ENCODE peak calls at places on chromosomes 11 and 22, in five cellular contexts. One of them, this sample, is unnamed.

GRCh38 chr11:8080674-8081590 is at the start of gene TUB:
- DNase-seq in left ventricle myocardium inferior: no peak
- DNase-seq in NCI-H69: peak
- DNase-seq in testis: peak
- DNase-seq in activated CD4-positive, alpha-beta T cell treated with anti-CD3 and anti-CD28 coated beads, Interleukin-2, amount 50 U/mL, for 1 hour: no peak
- DNase-seq in this sample: no peak

GRCh38 chr22:19775496-19776325 is 15.1 kb downstream of the TBX1 start:
- DNase-seq in left ventricle myocardium inferior: peak
- DNase-seq in NCI-H69: no peak
- DNase-seq in testis: no peak
- DNase-seq in activated CD4-positive, alpha-beta T cell treated with anti-CD3 and anti-CD28 coated beads, Interleukin-2, amount 50 U/mL, for 1 hour: no peak
- DNase-seq in this sample: no peak

GRCh38 chr11:130001491-130002351 is 914 bp downstream of the PRDM10 start:
- DNase-seq in left ventricle myocardium inferior: peak
- DNase-seq in NCI-H69: peak
- DNase-seq in testis: peak
- DNase-seq in activated CD4-positive, alpha-beta T cell treated with anti-CD3 and anti-CD28 coated beads, Interleukin-2, amount 50 U/mL, for 1 hour: peak
- DNase-seq in this sample: peak

GRCh38 chr11:82936261-82936660 is 34.7 kb downstream of the DDIAS start:
- DNase-seq in left ventricle myocardium inferior: no peak
- DNase-seq in NCI-H69: no peak
- DNase-seq in testis: no peak
- DNase-seq in activated CD4-positive, alpha-beta T cell treated with anti-CD3 and anti-CD28 coated beads, Interleukin-2, amount 50 U/mL, for 1 hour: no peak
- DNase-seq in this sample: peak

GRCh38 chr11:126312903-126313460 is 9.1 kb downstream of the DCPS start:
- DNase-seq in left ventricle myocardium inferior: no peak
- DNase-seq in NCI-H69: no peak
- DNase-seq in testis: no peak
- DNase-seq in activated CD4-positive, alpha-beta T cell treated with anti-CD3 and anti-CD28 coated beads, Interleukin-2, amount 50 U/mL, for 1 hour: no peak
- DNase-seq in this sample: no peak

GRCh38 chr22:49011769-49012598 is 815.7 kb downstream of the BRD1 start:
- DNase-seq in left ventricle myocardium inferior: no peak
- DNase-seq in NCI-H69: no peak
- DNase-seq in testis: peak
- DNase-seq in activated CD4-positive, alpha-beta T cell treated with anti-CD3 and anti-CD28 coated beads, Interleukin-2, amount 50 U/mL, for 1 hour: no peak
- DNase-seq in this sample: no peak

GRCh38 chr22:27045103-27045940 is 387.9 kb downstream of the MIAT start:
- DNase-seq in left ventricle myocardium inferior: no peak
- DNase-seq in NCI-H69: peak
- DNase-seq in testis: no peak
- DNase-seq in activated CD4-positive, alpha-beta T cell treated with anti-CD3 and anti-CD28 coated beads, Interleukin-2, amount 50 U/mL, for 1 hour: no peak
- DNase-seq in this sample: peak

GRCh38 chr11:27963370-27963769 is 144.6 kb downstream of the KIF18A start:
- DNase-seq in left ventricle myocardium inferior: no peak
- DNase-seq in NCI-H69: peak
- DNase-seq in testis: no peak
- DNase-seq in activated CD4-positive, alpha-beta T cell treated with anti-CD3 and anti-CD28 coated beads, Interleukin-2, amount 50 U/mL, for 1 hour: no peak
- DNase-seq in this sample: no peak

GRCh38 chr11:46800177-46800576 is 45.9 kb downstream of the CKAP5 start:
- DNase-seq in left ventricle myocardium inferior: no peak
- DNase-seq in NCI-H69: no peak
- DNase-seq in testis: no peak
- DNase-seq in activated CD4-positive, alpha-beta T cell treated with anti-CD3 and anti-CD28 coated beads, Interleukin-2, amount 50 U/mL, for 1 hour: no peak
- DNase-seq in this sample: no peak

GRCh38 chr11:107587306-107587979 is 3.5 kb upstream of the ELMOD1 start:
- DNase-seq in left ventricle myocardium inferior: no peak
- DNase-seq in NCI-H69: no peak
- DNase-seq in testis: no peak
- DNase-seq in activated CD4-positive, alpha-beta T cell treated with anti-CD3 and anti-CD28 coated beads, Interleukin-2, amount 50 U/mL, for 1 hour: no peak
- DNase-seq in this sample: peak

GRCh38 chr11:8271106-8271886 is 7.6 kb upstream of the LMO1 start:
- DNase-seq in left ventricle myocardium inferior: no peak
- DNase-seq in NCI-H69: no peak
- DNase-seq in testis: no peak
- DNase-seq in activated CD4-positive, alpha-beta T cell treated with anti-CD3 and anti-CD28 coated beads, Interleukin-2, amount 50 U/mL, for 1 hour: no peak
- DNase-seq in this sample: no peak

GRCh38 chr11:121523581-121524232 is 70.9 kb upstream of the SORL1-AS1 start:
- DNase-seq in left ventricle myocardium inferior: no peak
- DNase-seq in NCI-H69: peak
- DNase-seq in testis: no peak
- DNase-seq in activated CD4-positive, alpha-beta T cell treated with anti-CD3 and anti-CD28 coated beads, Interleukin-2, amount 50 U/mL, for 1 hour: no peak
- DNase-seq in this sample: no peak

GRCh38 chr22:22432479-22432878 is 76.1 kb downstream of the ZNF280B start:
- DNase-seq in left ventricle myocardium inferior: no peak
- DNase-seq in NCI-H69: no peak
- DNase-seq in testis: no peak
- DNase-seq in activated CD4-positive, alpha-beta T cell treated with anti-CD3 and anti-CD28 coated beads, Interleukin-2, amount 50 U/mL, for 1 hour: no peak
- DNase-seq in this sample: no peak

GRCh38 chr22:35564975-35565867 is 24.6 kb downstream of the RASD2 start:
- DNase-seq in left ventricle myocardium inferior: no peak
- DNase-seq in NCI-H69: no peak
- DNase-seq in testis: no peak
- DNase-seq in activated CD4-positive, alpha-beta T cell treated with anti-CD3 and anti-CD28 coated beads, Interleukin-2, amount 50 U/mL, for 1 hour: no peak
- DNase-seq in this sample: peak

GRCh38 chr11:12402027-12402426 is 24.7 kb downstream of the PARVA start:
- DNase-seq in left ventricle myocardium inferior: no peak
- DNase-seq in NCI-H69: peak
- DNase-seq in testis: no peak
- DNase-seq in activated CD4-positive, alpha-beta T cell treated with anti-CD3 and anti-CD28 coated beads, Interleukin-2, amount 50 U/mL, for 1 hour: no peak
- DNase-seq in this sample: no peak

GRCh38 chr11:93936416-93936815 is 84.7 kb upstream of the HEPHL1 start:
- DNase-seq in left ventricle myocardium inferior: no peak
- DNase-seq in NCI-H69: peak
- DNase-seq in testis: no peak
- DNase-seq in activated CD4-positive, alpha-beta T cell treated with anti-CD3 and anti-CD28 coated beads, Interleukin-2, amount 50 U/mL, for 1 hour: no peak
- DNase-seq in this sample: no peak

GRCh38 chr11:17967661-17968060 is 45.2 kb downstream of the SERGEF start:
- DNase-seq in left ventricle myocardium inferior: no peak
- DNase-seq in NCI-H69: no peak
- DNase-seq in testis: no peak
- DNase-seq in activated CD4-positive, alpha-beta T cell treated with anti-CD3 and anti-CD28 coated beads, Interleukin-2, amount 50 U/mL, for 1 hour: no peak
- DNase-seq in this sample: no peak

GRCh38 chr22:39353346-39353745 is 3.6 kb downstream of the SYNGR1 start:
- DNase-seq in left ventricle myocardium inferior: no peak
- DNase-seq in NCI-H69: no peak
- DNase-seq in testis: no peak
- DNase-seq in activated CD4-positive, alpha-beta T cell treated with anti-CD3 and anti-CD28 coated beads, Interleukin-2, amount 50 U/mL, for 1 hour: no peak
- DNase-seq in this sample: no peak

GRCh38 chr11:119529936-119530335 is 107.0 kb upstream of the THY1 start:
- DNase-seq in left ventricle myocardium inferior: no peak
- DNase-seq in NCI-H69: no peak
- DNase-seq in testis: no peak
- DNase-seq in activated CD4-positive, alpha-beta T cell treated with anti-CD3 and anti-CD28 coated beads, Interleukin-2, amount 50 U/mL, for 1 hour: no peak
- DNase-seq in this sample: no peak

GRCh38 chr22:36021649-36022048 is 7.0 kb downstream of the RBFOX2 start:
- DNase-seq in left ventricle myocardium inferior: no peak
- DNase-seq in NCI-H69: peak
- DNase-seq in testis: no peak
- DNase-seq in activated CD4-positive, alpha-beta T cell treated with anti-CD3 and anti-CD28 coated beads, Interleukin-2, amount 50 U/mL, for 1 hour: no peak
- DNase-seq in this sample: no peak

GRCh38 chr22:46349681-46350080 is 14.2 kb downstream of the TRMU start:
- DNase-seq in left ventricle myocardium inferior: no peak
- DNase-seq in NCI-H69: no peak
- DNase-seq in testis: no peak
- DNase-seq in activated CD4-positive, alpha-beta T cell treated with anti-CD3 and anti-CD28 coated beads, Interleukin-2, amount 50 U/mL, for 1 hour: no peak
- DNase-seq in this sample: no peak

This sample was measured in fibroblast of pulmonary artery.